ENCODE peak calls at places on chromosome 2, in eight cellular contexts. D is Peyer's patch, E is heart left ventricle, Z is body of pancreas, R is adrenal gland, S is PC-9, A is heart right ventricle, O is HCT116. G is an unnamed sample.

GRCh38 chr2:36192978-36193377 is 162.6 kb upstream of the CRIM1 start:
- DNase-seq in D (no peak), Z (no peak), O (no peak), S (no peak), R (no peak), E (no peak), A (no peak), G (no peak)

GRCh38 chr2:60426908-60427307 is 126.5 kb downstream of the BCL11A start:
- DNase-seq in S (no peak), A (no peak), R (no peak), E (no peak), Z (peak; percentile 24), D (no peak), O (no peak), G (no peak)

GRCh38 chr2:106566050-106566449 is 78.9 kb downstream of the CD8B2 start:
- DNase-seq in A (peak; percentile 51), E (peak; percentile 30), R (no peak), Z (peak; percentile 20), D (no peak), O (no peak), S (no peak), G (no peak)

GRCh38 chr2:241540391-241540765 is 18.2 kb upstream of the BOK start:
- DNase-seq in O (no peak), S (peak; percentile 58), E (no peak), R (no peak), D (no peak), A (no peak), Z (peak; percentile 74), G (no peak)

GRCh38 chr2:949384-949893 is 1.2 kb upstream of the SNTG2 start:
- DNase-seq in R (no peak), Z (no peak), E (no peak), A (no peak), D (no peak), O (no peak), S (no peak), G (no peak)

GRCh38 chr2:196183172-196183473 is 11.7 kb upstream of the STK17B start:
- DNase-seq in Z (no peak), D (no peak), A (no peak), R (no peak), E (no peak), O (no peak), S (no peak), G (no peak)

GRCh38 chr2:129885735-129886134 is 93.7 kb upstream of the RAB6C start:
- DNase-seq in O (no peak), R (no peak), A (no peak), S (no peak), Z (no peak), E (no peak), D (no peak), G (no peak)

GRCh38 chr2:200845194-200845593 is 19.3 kb downstream of the CLK1 start:
- DNase-seq in R (no peak), S (no peak), A (no peak), D (no peak), E (no peak), Z (no peak), O (no peak), G (no peak)

GRCh38 chr2:237629188-237629534 is 1.8 kb downstream of the LRRFIP1 start:
- DNase-seq in S (no peak), O (no peak), A (no peak), E (no peak), R (no peak), D (no peak), Z (no peak), G (no peak)

GRCh38 chr2:98869272-98869641 is 66.8 kb downstream of the CRACDL start:
- DNase-seq in D (peak; percentile 92), R (no peak), E (no peak), A (no peak), Z (peak; percentile 93), S (peak; percentile 100), O (no peak), G (peak; percentile 90)

GRCh38 chr2:223591596-223591995 is 10.6 kb downstream of the SCG2 start:
- DNase-seq in S (no peak), Z (no peak), D (no peak), R (no peak), A (no peak), E (no peak), O (no peak), G (no peak)
- H3K27me3 ChIP-seq in S (no peaks in the 10 kb centered on the region), Z (no peaks in the 10 kb centered on the region), D (no peaks in the 10 kb centered on the region), R (no peaks in the 10 kb centered on the region), A (peaks cover 2% of the 10 kb centered on the region), E (no peaks in the 10 kb centered on the region), O (no peaks in the 10 kb centered on the region), G (no peaks in the 10 kb centered on the region)

GRCh38 chr2:54486766-54487165 is 30.6 kb downstream of the SPTBN1 start:
- DNase-seq in E (no peak), D (no peak), O (no peak), R (no peak), A (no peak), Z (no peak), S (no peak), G (no peak)

GRCh38 chr2:54480025-54480424 is 23.9 kb downstream of the SPTBN1 start:
- DNase-seq in Z (peak; percentile 27), E (no peak), D (no peak), R (no peak), O (no peak), S (no peak), A (no peak), G (no peak)

GRCh38 chr2:54481686-54482085 is 25.6 kb downstream of the SPTBN1 start:
- DNase-seq in D (no peak), E (no peak), S (no peak), A (no peak), O (no peak), Z (no peak), R (no peak), G (no peak)

GRCh38 chr2:54482725-54483124 is 26.6 kb downstream of the SPTBN1 start:
- DNase-seq in Z (peak; percentile 30), S (no peak), D (no peak), A (no peak), E (no peak), O (peak; percentile 64), R (peak; percentile 77), G (no peak)

GRCh38 chr2:54483426-54483825 is 27.3 kb downstream of the SPTBN1 start:
- DNase-seq in E (no peak), Z (no peak), O (peak; percentile 75), A (no peak), S (peak; percentile 52), R (no peak), D (no peak), G (no peak)
- H3K4me1 ChIP-seq in E (peaks cover 88% of the 10 kb centered on the region), Z (peaks cover 27% of the 10 kb centered on the region), O (peaks cover 66% of the 10 kb centered on the region), A (peaks cover 89% of the 10 kb centered on the region), S (peaks cover 26% of the 10 kb centered on the region), R (peaks cover 20% of the 10 kb centered on the region), D (no peaks in the 10 kb centered on the region), G (peaks cover 2% of the 10 kb centered on the region)

GRCh38 chr2:74067221-74067747 is 80.4 kb downstream of the BOLA3 start:
- DNase-seq in S (no peak), R (no peak), D (no peak), A (no peak), Z (no peak), O (no peak), E (no peak), G (no peak)

GRCh38 chr2:74077636-74078035 is 70.1 kb downstream of the BOLA3 start:
- DNase-seq in S (no peak), Z (no peak), R (no peak), O (no peak), E (no peak), A (peak; percentile 19), D (no peak), G (no peak)

GRCh38 chr2:74066491-74067203 is 81.1 kb downstream of the BOLA3 start:
- DNase-seq in D (no peak), E (no peak), Z (no peak), R (no peak), S (no peak), O (no peak), A (no peak), G (no peak)

GRCh38 chr2:74070991-74071390 is 76.7 kb downstream of the BOLA3 start:
- DNase-seq in E (no peak), D (no peak), S (no peak), Z (no peak), A (no peak), O (no peak), R (no peak), G (no peak)

GRCh38 chr2:74072542-74072941 is 75.2 kb downstream of the BOLA3 start:
- DNase-seq in S (no peak), E (no peak), R (no peak), Z (no peak), D (no peak), A (no peak), O (no peak), G (no peak)
- TF ChIP-seq CTCF in S (no peak), E (no peak), R (no peak), Z (no peak), D (no peak), A (no peak), O (no peak), G (no peak)

GRCh38 chr2:95077521-95077807 is 44.1 kb downstream of the MRPS5 start:
- DNase-seq in D (no peak), Z (no peak), E (no peak), S (peak; percentile 56), R (no peak), A (no peak), O (no peak), G (no peak)

GRCh38 chr2:95077893-95078603 is 43.6 kb downstream of the MRPS5 start:
- DNase-seq in R (no peak), O (no peak), A (no peak), E (no peak), D (no peak), Z (no peak), S (peak; percentile 28), G (no peak)

GRCh38 chr2:95074663-95075439 is 46.8 kb downstream of the MRPS5 start:
- DNase-seq in A (no peak), E (no peak), R (no peak), Z (no peak), S (peak; percentile 29), D (no peak), O (no peak), G (no peak)

GRCh38 chr2:95075440-95075885 is 46.1 kb downstream of the MRPS5 start:
- DNase-seq in Z (no peak), R (no peak), D (no peak), A (no peak), S (peak; percentile 12), O (no peak), E (no peak), G (no peak)

GRCh38 chr2:95076705-95077520 is 44.7 kb downstream of the MRPS5 start:
- DNase-seq in A (peak; percentile 57), O (peak; percentile 63), E (peak; percentile 58), R (peak; percentile 75), Z (peak; percentile 91), D (peak; percentile 85), S (peak; percentile 96), G (peak; percentile 92)
- H3K27me3 ChIP-seq in A (peaks cover 56% of the 10 kb centered on the region), O (peaks cover 6% of the 10 kb centered on the region), E (peaks cover 42% of the 10 kb centered on the region), R (peaks cover 27% of the 10 kb centered on the region), Z (no peaks in the 10 kb centered on the region), D (peaks cover 4% of the 10 kb centered on the region), S (no peaks in the 10 kb centered on the region), G (no peaks in the 10 kb centered on the region)

GRCh38 chr2:15912203-15912602 is 28.1 kb upstream of the MYCN start:
- DNase-seq in R (peak; percentile 65), O (no peak), A (peak; percentile 76), E (peak; percentile 78), D (no peak), S (no peak), Z (peak; percentile 20), G (no peak)
- H3K4me1 ChIP-seq in R (no peaks in the 10 kb centered on the region), O (peaks cover 2% of the 10 kb centered on the region), A (peaks cover 35% of the 10 kb centered on the region), E (peaks cover 36% of the 10 kb centered on the region), D (no peaks in the 10 kb centered on the region), S (no peaks in the 10 kb centered on the region), Z (no peaks in the 10 kb centered on the region), G (no peaks in the 10 kb centered on the region)

GRCh38 chr2:147525724-147526489 is 318.9 kb upstream of the ACVR2A start:
- DNase-seq in S (no peak), R (no peak), O (no peak), D (no peak), E (no peak), Z (peak; percentile 70), A (no peak), G (no peak)
- TF ChIP-seq CTCF in S (no peak), R (no peak), O (no peak), D (no peak), E (no peak), Z (peak; percentile 14), A (no peak), G (no peak)